ENCODE peak calls at places on chromosomes 12 and 14, in four cellular contexts. G is CD4-positive, alpha-beta T cell; Z is fibroblast of mammary gland; Y is HuH-7. W is an unnamed sample.

GRCh38 chr14:69351385-69351784 is 46.7 kb downstream of the ERH start:
- DNase-seq in G (no peak), Z (no peak), Y (no peak), W (no peak)

GRCh38 chr12:16606201-16606849 is 363 bp upstream of the LMO3 start:
- DNase-seq in G (no peak), Z (peak; percentile 29), Y (peak; percentile 29), W (peak; percentile 23)

GRCh38 chr12:29241821-29242591 is 92.9 kb downstream of the FAR2 start:
- DNase-seq in G (no peak), Z (peak; percentile 96), Y (peak; percentile 30), W (peak; percentile 47)

GRCh38 chr12:31214626-31215520 is 111.1 kb downstream of the SINHCAF start:
- DNase-seq in G (no peak), Z (no peak), Y (no peak), W (no peak)

GRCh38 chr12:92185052-92185451 is 39.4 kb upstream of the BTG1 start:
- DNase-seq in G (no peak), Z (no peak), Y (no peak), W (peak; percentile 19)

GRCh38 chr12:5333096-5333495 is 98.8 kb upstream of the NTF3 start:
- DNase-seq in G (no peak), Z (no peak), Y (no peak), W (no peak)

GRCh38 chr12:90280033-90280432 is 571.4 kb upstream of the ATP2B1 start:
- DNase-seq in G (no peak), Z (peak; percentile 83), Y (no peak), W (no peak)

GRCh38 chr14:68394719-68395117 is 398.1 kb downstream of the ZFP36L1 start:
- DNase-seq in G (no peak), Z (no peak), Y (no peak), W (no peak)

GRCh38 chr14:105069887-105070759 is 4.9 kb upstream of the GPR132 start:
- DNase-seq in G (no peak), Z (peak; percentile 60), Y (no peak), W (peak; percentile 90)

GRCh38 chr14:32509632-32510187 is 180.6 kb downstream of the AKAP6 start:
- DNase-seq in G (no peak), Z (peak; percentile 85), Y (no peak), W (no peak)

GRCh38 chr14:50524731-50525510 is 7.4 kb downstream of the MAP4K5 start:
- DNase-seq in G (no peak), Z (no peak), Y (no peak), W (no peak)

GRCh38 chr12:65561798-65562382 is 262.4 kb upstream of the HMGA2 start:
- DNase-seq in G (no peak), Z (peak; percentile 88), Y (no peak), W (no peak)

GRCh38 chr14:105444859-105445258 is 25.2 kb downstream of the MTA1 start:
- DNase-seq in G (no peak), Z (no peak), Y (no peak), W (no peak)

GRCh38 chr12:108371801-108372344 is 32.8 kb upstream of the CMKLR1 start:
- DNase-seq in G (no peak), Z (peak; percentile 76), Y (no peak), W (no peak)

GRCh38 chr12:108667349-108667748 is 33.7 kb upstream of the SELPLG start:
- DNase-seq in G (no peak), Z (no peak), Y (no peak), W (no peak)

GRCh38 chr14:89331398-89331797 is 85.6 kb downstream of the FOXN3 start:
- DNase-seq in G (no peak), Z (no peak), Y (no peak), W (peak; percentile 60)

GRCh38 chr14:38389666-38390065 is 133.8 kb upstream of the CLEC14A start:
- DNase-seq in G (no peak), Z (peak; percentile 85), Y (no peak), W (no peak)

GRCh38 chr12:22262309-22262708 is 72.2 kb downstream of the ST8SIA1 start:
- DNase-seq in G (no peak), Z (peak; percentile 47), Y (no peak), W (no peak)

GRCh38 chr14:76204436-76205230 is 52.9 kb downstream of the GPATCH2L start:
- DNase-seq in G (no peak), Z (no peak), Y (no peak), W (no peak)

GRCh38 chr14:105154476-105154871 is 14.1 kb downstream of the JAG2 start:
- DNase-seq in G (no peak), Z (no peak), Y (no peak), W (no peak)

GRCh38 chr12:30329281-30329680 is 366.4 kb downstream of the IPO8 start:
- DNase-seq in G (no peak), Z (no peak), Y (no peak), W (no peak)

GRCh38 chr14:38951451-38951850 is 151.6 kb downstream of the SEC23A start:
- DNase-seq in G (no peak), Z (peak; percentile 54), Y (no peak), W (no peak)

GRCh38 chr14:22427771-22428228 is 161.2 kb downstream of the DAD1 start:
- DNase-seq in G (no peak), Z (peak; percentile 75), Y (peak; percentile 47), W (no peak)

GRCh38 chr14:49598182-49598478 is 610 bp upstream of the LRR1 start:
- DNase-seq in G (no peak), Z (no peak), Y (no peak), W (peak; percentile 34)

GRCh38 chr12:101697930-101698781 is 716 bp downstream of the CHPT1 start:
- DNase-seq in G (no peak), Z (peak; percentile 34), Y (peak; percentile 26), W (no peak)